ENCODE peak calls at places on chromosomes 11 and 22, in six cellular contexts. T, K, P, S, G and B are unnamed samples.
A peak's percentile ranks its signal among the peaks of the same experiment; 100 is the strongest.

GRCh38 chr11:1083621-1084551 is 9.2 kb downstream of the MUC2 start:
- DNase-seq in T (no peak), K (no peak), P (no peak), S (no peak), G (no peak), B (no peak)

GRCh38 chr22:39567135-39567946 is 3.2 kb upstream of the CACNA1I start:
- DNase-seq in T (peak; percentile 80), K (no peak), P (no peak), S (no peak), G (no peak), B (peak; percentile 88)

GRCh38 chr11:67265633-67266423 is 445 bp upstream of the GRK2 start:
- DNase-seq in T (peak; percentile 73), K (peak; percentile 81), P (peak; percentile 52), S (peak; percentile 55), G (peak; percentile 83), B (peak; percentile 79)

GRCh38 chr11:61023086-61024035 is 51.9 kb downstream of the CD6 start:
- DNase-seq in T (no peak), K (no peak), P (no peak), S (no peak), G (no peak), B (no peak)

GRCh38 chr22:47067331-47067890 is 305.0 kb downstream of the TBC1D22A start:
- DNase-seq in T (no peak), K (no peak), P (no peak), S (no peak), G (no peak), B (no peak)

GRCh38 chr11:98964146-98964545 is 56.6 kb upstream of the CNTN5 start:
- DNase-seq in T (no peak), K (no peak), P (no peak), S (no peak), G (no peak), B (no peak)

GRCh38 chr11:35875063-35875462 is 68.8 kb upstream of the LDLRAD3 start:
- DNase-seq in T (no peak), K (no peak), P (no peak), S (no peak), G (no peak), B (no peak)

GRCh38 chr11:102007567-102008437 is 39.4 kb upstream of the CFAP300 start:
- DNase-seq in T (no peak), K (no peak), P (peak; percentile 73), S (peak; percentile 66), G (no peak), B (peak; percentile 72)

GRCh38 chr11:114354076-114354475 is 46.2 kb downstream of the C11orf71 start:
- DNase-seq in T (no peak), K (no peak), P (peak; percentile 84), S (peak; percentile 37), G (no peak), B (no peak)

GRCh38 chr11:44316388-44317240 is 6.7 kb upstream of the ALX4 start:
- DNase-seq in T (no peak), K (no peak), P (no peak), S (no peak), G (peak; percentile 41), B (no peak)

GRCh38 chr11:65424200-65425104 is 1.9 kb downstream of the NEAT1 start:
- DNase-seq in T (peak; percentile 63), K (peak; percentile 70), P (peak; percentile 63), S (peak; percentile 68), G (peak; percentile 51), B (peak; percentile 57)

GRCh38 chr11:109784536-109784935 is 308.7 kb upstream of the ZC3H12C start:
- DNase-seq in T (no peak), K (no peak), P (no peak), S (no peak), G (no peak), B (no peak)

GRCh38 chr11:35065566-35065965 is 73.4 kb upstream of the CD44 start:
- DNase-seq in T (no peak), K (no peak), P (peak; percentile 29), S (peak; percentile 57), G (peak; percentile 61), B (no peak)

GRCh38 chr22:24952837-24953293 is 349 bp downstream of the KIAA1671 start:
- DNase-seq in T (no peak), K (peak; percentile 71), P (peak; percentile 47), S (peak; percentile 86), G (no peak), B (no peak)

GRCh38 chr11:111561801-111562325 is 21.3 kb downstream of the LAYN start:
- DNase-seq in T (no peak), K (no peak), P (peak; percentile 76), S (peak; percentile 63), G (no peak), B (no peak)

GRCh38 chr11:116207349-116207748 is 565.4 kb downstream of the BUD13 start:
- DNase-seq in T (no peak), K (no peak), P (no peak), S (no peak), G (no peak), B (no peak)

GRCh38 chr11:6570691-6571427 is 32.6 kb downstream of the RRP8 start:
- DNase-seq in T (no peak), K (no peak), P (no peak), S (no peak), G (no peak), B (no peak)

GRCh38 chr22:46267431-46268279 is at the start of gene TTC38:
- DNase-seq in T (peak; percentile 62), K (peak; percentile 91), P (peak; percentile 78), S (peak; percentile 87), G (peak; percentile 90), B (peak; percentile 45)

GRCh38 chr11:71247551-71248250 is 4.7 kb downstream of the SHANK2 start:
- DNase-seq in T (no peak), K (no peak), P (no peak), S (peak; percentile 26), G (no peak), B (no peak)

GRCh38 chr11:74138572-74138971 is 32.2 kb downstream of the C2CD3 start:
- DNase-seq in T (no peak), K (no peak), P (peak; percentile 91), S (peak; percentile 89), G (no peak), B (no peak)

GRCh38 chr22:38348751-38349496 is 31.7 kb upstream of the CSNK1E start:
- DNase-seq in T (no peak), K (no peak), P (no peak), S (no peak), G (peak; percentile 8), B (no peak)

GRCh38 chr11:128506999-128507591 is 80.3 kb downstream of the ETS1 start:
- DNase-seq in T (no peak), K (peak; percentile 78), P (peak; percentile 99), S (peak; percentile 96), G (peak; percentile 87), B (no peak)
- H3K4me1 ChIP-seq in T (peaks cover 20% of the 10 kb centered on the region), K (peaks cover 26% of the 10 kb centered on the region), P (peaks cover 62% of the 10 kb centered on the region), S (peaks cover 35% of the 10 kb centered on the region), G (peaks cover 8% of the 10 kb centered on the region), B (peaks cover 8% of the 10 kb centered on the region)

GRCh38 chr11:83645561-83645960 is 359.4 kb upstream of the CCDC90B start:
- DNase-seq in T (no peak), K (no peak), P (no peak), S (no peak), G (no peak), B (no peak)

GRCh38 chr11:83643115-83643514 is 356.9 kb upstream of the CCDC90B start:
- DNase-seq in T (no peak), K (no peak), P (no peak), S (no peak), G (no peak), B (peak; percentile 19)

GRCh38 chr11:83641511-83641910 is 355.3 kb upstream of the CCDC90B start:
- DNase-seq in T (no peak), K (peak; percentile 20), P (peak; percentile 34), S (peak; percentile 27), G (peak; percentile 66), B (no peak)

DNA sequence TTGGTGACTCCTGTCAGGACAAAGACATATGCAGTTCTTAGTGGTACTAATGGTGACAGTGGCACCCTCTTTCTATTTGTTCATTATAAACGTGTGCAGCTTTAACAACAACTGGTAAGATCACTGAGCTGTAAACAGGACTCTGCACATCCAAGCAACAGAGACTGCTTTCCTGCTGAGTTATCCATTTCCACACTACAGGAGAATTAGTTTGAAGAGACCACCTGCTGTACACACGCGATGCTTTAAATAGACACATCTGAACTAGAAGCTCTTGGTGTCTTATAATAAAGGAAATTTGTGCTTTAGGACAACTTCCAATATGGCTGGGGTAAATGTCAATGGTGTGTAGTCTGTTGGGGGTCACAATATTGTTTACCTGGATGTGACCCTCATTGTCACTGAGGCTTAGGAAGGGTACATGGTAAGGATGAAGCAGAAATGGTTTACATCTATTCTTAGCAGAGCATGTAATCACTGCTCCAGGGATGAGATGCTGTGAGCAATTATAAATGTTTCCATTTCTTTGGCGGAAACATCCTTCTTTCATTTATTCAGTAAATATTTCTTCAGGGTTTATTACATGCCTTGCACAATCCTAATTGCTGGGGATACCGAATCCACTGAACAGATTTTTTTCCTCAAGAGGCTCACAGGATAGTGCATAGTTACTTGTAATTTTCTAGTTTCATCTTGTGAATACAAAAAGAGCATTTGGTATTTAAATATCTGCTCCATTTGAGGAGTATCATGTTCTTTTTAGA is 354.0 kb upstream of the CCDC90B start:
- DNase-seq in T (no peak), K (no peak), P (no peak), S (no peak), G (no peak), B (no peak)
- H3K4me1 ChIP-seq in T (no peaks in the 10 kb centered on the region), K (no peaks in the 10 kb centered on the region), P (no peaks in the 10 kb centered on the region), S (no peaks in the 10 kb centered on the region), G (no peaks in the 10 kb centered on the region), B (peaks cover 4% of the 10 kb centered on the region)

DNA sequence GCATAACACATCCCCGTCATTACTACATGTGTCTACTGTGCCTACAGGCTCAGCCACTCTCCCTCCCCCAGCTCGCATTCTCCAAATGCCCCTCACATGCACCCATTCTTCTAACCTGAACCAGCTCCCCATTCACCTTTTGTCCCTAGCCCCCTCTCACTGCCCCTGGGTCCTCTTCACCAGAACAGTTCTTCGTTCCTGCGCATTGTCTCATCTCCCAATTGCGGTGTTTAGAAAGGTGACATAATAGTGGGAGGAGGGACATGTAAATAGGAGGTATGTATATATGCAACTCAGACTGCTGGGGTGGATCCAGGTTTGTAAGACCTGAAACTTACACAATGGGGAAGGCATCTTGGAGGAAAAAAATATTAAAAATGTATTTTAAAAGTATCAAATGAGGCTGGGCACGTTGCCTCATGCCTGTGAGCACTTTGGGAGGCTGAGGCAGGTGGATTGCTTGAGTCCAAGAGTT is 4.7 kb upstream of the VSIG2 start:
- DNase-seq in T (no peak), K (no peak), P (no peak), S (no peak), G (no peak), B (no peak)
- H3K4me1 ChIP-seq in T (no peaks in the 10 kb centered on the region), K (peaks cover 6% of the 10 kb centered on the region), P (peaks cover 17% of the 10 kb centered on the region), S (peaks cover 37% of the 10 kb centered on the region), G (peaks cover 13% of the 10 kb centered on the region), B (no peaks in the 10 kb centered on the region)

GRCh38 chr11:119027561-119028345 is 2.9 kb downstream of the SLC37A4 start:
- DNase-seq in T (no peak), K (no peak), P (no peak), S (no peak), G (no peak), B (no peak)
- H3K4me1 ChIP-seq in T (peaks cover 16% of the 10 kb centered on the region), K (peaks cover 2% of the 10 kb centered on the region), P (no peaks in the 10 kb centered on the region), S (peaks cover 41% of the 10 kb centered on the region), G (no peaks in the 10 kb centered on the region), B (peaks cover 41% of the 10 kb centered on the region)

GRCh38 chr11:108669261-108669660 is 4.4 kb downstream of the DDX10 start:
- DNase-seq in T (no peak), K (no peak), P (no peak), S (no peak), G (no peak), B (no peak)
- H3K4me1 ChIP-seq in T (peaks cover 28% of the 10 kb centered on the region), K (peaks cover 22% of the 10 kb centered on the region), P (peaks cover 3% of the 10 kb centered on the region), S (peaks cover 5% of the 10 kb centered on the region), G (peaks cover 11% of the 10 kb centered on the region), B (peaks cover 22% of the 10 kb centered on the region)